ENCODE peak calls at places on chromosome 11, in ten cellular contexts. U is brain microvascular endothelial cell, Z is IMR-90, D is psoas muscle, X is kidney, L is SK-N-SH, Q is body of pancreas, E is esophagus muscularis mucosa, K is A549, H is thoracic aorta. M is an unnamed sample.

GRCh38 chr11:95337175-95337957 is 106.4 kb upstream of the SESN3 start:
- DNase-seq in Z (peak), L (no peak), U (peak), D (peak), H (no peak), K (no peak), Q (no peak), E (peak), X (peak), M (no peak)

GRCh38 chr11:45919806-45920530 is 2.3 kb upstream of the PEX16 start:
- DNase-seq in D (peak), U (no peak), H (no peak), E (no peak), L (peak), Q (peak), K (no peak), Z (no peak), X (peak), M (no peak)

GRCh38 chr11:123145661-123146060 is 49.4 kb downstream of the CLMP start:
- DNase-seq in Q (no peak), D (no peak), K (peak), H (no peak), E (no peak), L (peak), X (no peak), Z (no peak), U (no peak), M (no peak)

GRCh38 chr11:71934213-71934612 is 5.4 kb downstream of the RNF121 start:
- DNase-seq in E (no peak), Z (no peak), D (no peak), Q (no peak), K (no peak), U (no peak), H (no peak), X (no peak), L (no peak), M (no peak)

GRCh38 chr11:57424802-57425564 is 1.9 kb downstream of the SLC43A3 start:
- DNase-seq in Q (peak), E (peak), Z (peak), K (no peak), H (peak), U (peak), L (no peak), X (peak), D (peak), M (peak)

GRCh38 chr11:101011881-101012280 is 117.7 kb downstream of the PGR start:
- DNase-seq in K (no peak), U (no peak), Q (no peak), E (no peak), L (no peak), X (no peak), D (no peak), H (no peak), Z (no peak), M (no peak)

GRCh38 chr11:7575841-7576451 is 62.1 kb downstream of the PPFIBP2 start:
- DNase-seq in Q (no peak), K (peak), U (no peak), E (no peak), H (no peak), Z (no peak), X (peak), L (peak), D (no peak), M (no peak)

GRCh38 chr11:26820739-26821138 is 98.9 kb upstream of the SLC5A12 start:
- DNase-seq in D (no peak), Z (peak), H (no peak), X (no peak), L (no peak), U (no peak), K (no peak), Q (no peak), E (no peak), M (no peak)

GRCh38 chr11:117394221-117394925 is 66.7 kb downstream of the CEP164 start:
- DNase-seq in Q (no peak), X (no peak), D (no peak), U (no peak), K (no peak), L (no peak), H (no peak), Z (no peak), E (no peak), M (no peak)

GRCh38 chr11:86553322-86553721 is 119.1 kb downstream of the ME3 start:
- DNase-seq in X (no peak), H (no peak), D (no peak), Z (no peak), Q (no peak), U (no peak), L (no peak), K (no peak), E (no peak), M (no peak)

GRCh38 chr11:129377739-129378138 is 2.1 kb downstream of the BARX2 start:
- DNase-seq in X (no peak), Z (no peak), Q (no peak), H (no peak), L (no peak), D (no peak), E (no peak), K (no peak), U (no peak), M (no peak)

GRCh38 chr11:129374993-129375721 is 491 bp upstream of the BARX2 start:
- DNase-seq in D (peak), K (peak), H (no peak), Z (no peak), E (no peak), L (peak), X (peak), Q (peak), U (no peak), M (no peak)

GRCh38 chr11:129374081-129374992 is 1.3 kb upstream of the BARX2 start:
- DNase-seq in K (peak), D (peak), H (no peak), U (no peak), Q (peak), L (peak), E (no peak), Z (no peak), X (no peak), M (no peak)

GRCh38 chr11:129376658-129377341 is 1.2 kb downstream of the BARX2 start:
- DNase-seq in H (no peak), Z (no peak), E (no peak), K (no peak), D (no peak), Q (no peak), X (no peak), L (no peak), U (no peak), M (no peak)

DNA sequence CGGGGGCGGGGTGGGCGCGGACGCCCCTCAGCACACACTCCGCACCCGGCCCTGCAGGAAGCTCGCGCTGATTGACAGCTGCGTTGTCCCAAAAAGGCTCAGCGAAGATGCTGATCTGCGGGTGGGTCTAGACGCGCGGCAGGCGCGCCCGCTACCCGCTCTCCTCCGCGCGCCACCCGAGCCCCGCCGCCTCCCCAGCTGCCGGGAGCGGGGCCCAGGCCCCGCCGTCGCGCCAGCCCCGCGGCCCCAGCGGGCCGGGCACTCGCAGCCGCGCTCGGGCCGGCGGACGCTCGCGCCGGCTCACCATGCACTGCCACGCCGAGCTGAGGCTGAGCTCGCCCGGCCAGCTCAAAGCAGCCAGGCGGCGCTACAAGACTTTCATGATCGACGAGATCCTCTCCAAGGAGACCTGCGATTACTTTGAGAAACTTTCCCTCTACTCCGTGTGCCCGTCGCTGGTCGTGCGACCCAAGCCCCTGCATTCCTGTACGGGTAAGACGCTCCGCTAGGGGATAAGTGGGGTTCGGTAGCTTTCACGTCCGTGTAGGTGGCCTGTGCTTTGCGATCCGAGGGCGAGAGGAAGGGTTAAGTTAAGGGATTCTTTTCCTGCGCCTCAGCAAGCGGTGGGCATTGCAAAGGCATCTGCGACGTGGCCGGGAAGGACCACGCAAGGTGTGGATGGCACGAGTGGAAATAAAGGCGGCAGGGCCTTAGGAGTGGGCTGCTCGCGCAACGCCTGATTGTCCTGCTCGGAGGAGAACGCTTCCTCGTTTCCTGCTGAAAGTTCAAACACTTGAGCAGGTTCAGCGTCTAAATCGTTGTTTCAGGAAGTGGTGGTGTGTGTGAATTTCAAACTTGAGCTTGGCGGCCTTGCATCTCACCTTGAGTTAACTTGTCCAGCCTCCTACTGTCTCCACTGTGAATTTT is at the start of gene BARX2:
- DNase-seq in H (no peak), X (peak), Q (peak), K (peak), L (peak), D (no peak), E (no peak), Z (peak), U (peak), M (no peak)
- TF ChIP-seq CTCF in H (no peak), X (peak), Q (peak), K (peak), L (peak), D (peak), E (peak), Z (peak), U (peak), M (no peak)

GRCh38 chr11:134276396-134277175 is 407 bp downstream of the GLB1L3 start:
- DNase-seq in L (peak), K (no peak), U (no peak), Z (no peak), H (no peak), E (peak), X (no peak), Q (no peak), D (no peak), M (no peak)
- H3K4me3 ChIP-seq in L (peak), K (peak), U (peak), Z (no peak), H (peak), E (peak), X (no peak), Q (no peak), D (peak), M (peak)

GRCh38 chr11:17387811-17388210 is 648 bp downstream of the KCNJ11 start:
- DNase-seq in H (no peak), K (no peak), D (peak), E (no peak), L (peak), X (peak), U (no peak), Q (no peak), Z (no peak), M (no peak)

GRCh38 chr11:17387280-17387679 is 1.2 kb downstream of the KCNJ11 start:
- DNase-seq in Z (no peak), H (no peak), Q (no peak), L (no peak), E (no peak), U (no peak), D (no peak), X (peak), K (no peak), M (no peak)

GRCh38 chr11:17389957-17390649 is 1.6 kb upstream of the KCNJ11 start:
- DNase-seq in X (no peak), K (no peak), E (no peak), U (no peak), D (no peak), Q (no peak), Z (no peak), L (peak), H (no peak), M (no peak)

GRCh38 chr11:17389205-17389956 is 922 bp upstream of the KCNJ11 start:
- DNase-seq in E (no peak), L (peak), Z (peak), D (peak), Q (peak), H (peak), U (no peak), X (peak), K (peak), M (peak)

GRCh38 chr11:17388609-17389204 is at the start of gene KCNJ11:
- DNase-seq in Z (no peak), K (no peak), Q (peak), E (no peak), U (no peak), L (no peak), X (peak), D (peak), H (no peak), M (no peak)
- H3K27ac ChIP-seq in Z (no peak), K (peak), Q (peak), E (peak), U (no peak), L (no peak), X (no peak), D (peak), H (no peak), M (no peak)

DNA sequence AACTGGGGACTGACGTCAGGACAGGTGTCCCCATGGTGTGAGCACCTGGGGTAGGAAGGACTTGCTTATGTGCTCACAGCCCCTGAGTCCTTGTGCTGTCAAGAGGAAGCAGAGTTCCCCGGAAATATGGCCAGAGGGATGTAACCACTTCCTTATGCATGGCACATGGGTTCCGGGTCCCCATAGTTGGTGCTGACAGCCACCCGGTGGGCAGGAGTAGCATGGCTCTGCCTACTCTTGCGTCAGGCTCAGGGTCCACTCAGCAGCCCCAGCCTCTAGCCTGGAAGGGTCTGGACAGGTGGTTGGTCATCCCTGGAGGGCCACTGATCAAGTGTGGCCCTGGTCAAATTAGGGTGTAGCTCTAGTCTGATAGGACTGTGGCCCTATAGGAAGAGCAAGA is 42.8 kb upstream of the CCND1 start:
- DNase-seq in E (no peak), K (peak), X (no peak), L (peak), Q (no peak), H (no peak), Z (no peak), D (no peak), U (no peak), M (no peak)
- TF ChIP-seq CTCF in E (peak), K (peak), X (no peak), L (peak), Q (no peak), H (no peak), Z (no peak), D (no peak), U (no peak), M (no peak)

GRCh38 chr11:441043-441417 is 781 bp downstream of the ANO9 start:
- DNase-seq in K (no peak), L (peak), H (no peak), Z (no peak), Q (no peak), U (no peak), X (no peak), E (no peak), D (peak), M (no peak)
- H3K4me3 ChIP-seq in K (no peak), L (no peak), H (no peak), Z (no peak), Q (peak), U (no peak), X (no peak), E (no peak), D (no peak), M (peak)

GRCh38 chr11:44727114-44727372 is 281 bp downstream of the TSPAN18 start:
- DNase-seq in H (no peak), X (no peak), E (no peak), D (no peak), U (no peak), L (peak), Q (no peak), Z (no peak), K (no peak), M (no peak)
- H3K27ac ChIP-seq in H (no peak), X (peak), E (peak), D (peak), U (no peak), L (peak), Q (no peak), Z (no peak), K (peak), M (no peak)

M was measured in CD8-positive, alpha-beta T cell.